ENCODE peak calls at places on chromosomes 7 and 10, in five cellular contexts. N, E, C, V and I are unnamed samples.
A peak's percentile ranks its signal among the peaks of the same experiment; 100 is the strongest.

GRCh38 chr7:37833107-37833817 is 15.1 kb upstream of the NME8 start:
- DNase-seq in N (no peak), E (no peak), C (peak; percentile 42), V (peak; percentile 48), I (peak; percentile 56)

GRCh38 chr7:40001649-40002048 is 51.6 kb downstream of the CDK13 start:
- DNase-seq in N (no peak), E (no peak), C (no peak), V (no peak), I (no peak)

GRCh38 chr10:52318822-52319464 is 4.9 kb downstream of the DKK1 start:
- DNase-seq in N (no peak), E (no peak), C (no peak), V (no peak), I (no peak)

GRCh38 chr7:95602421-95602820 is 6.1 kb upstream of the PDK4 start:
- DNase-seq in N (no peak), E (no peak), C (no peak), V (no peak), I (no peak)

GRCh38 chr10:70277396-70278030 is 6.3 kb downstream of the NPFFR1 start:
- DNase-seq in N (no peak), E (no peak), C (no peak), V (no peak), I (no peak)

GRCh38 chr10:125192620-125193019 is 32.3 kb upstream of the CTBP2 start:
- DNase-seq in N (peak; percentile 73), E (no peak), C (no peak), V (no peak), I (no peak)

GRCh38 chr10:105725007-105725406 is 1083.9 kb downstream of the SORCS3 start:
- DNase-seq in N (no peak), E (no peak), C (no peak), V (no peak), I (no peak)

GRCh38 chr7:26090927-26091519 is 61.0 kb upstream of the NFE2L3 start:
- DNase-seq in N (no peak), E (no peak), C (no peak), V (peak; percentile 62), I (peak; percentile 17)

GRCh38 chr7:136049818-136050461 is 72.8 kb upstream of the MTPN start:
- DNase-seq in N (no peak), E (no peak), C (no peak), V (no peak), I (no peak)

GRCh38 chr10:133127291-133128125 is 32.5 kb upstream of the KNDC1 start:
- DNase-seq in N (no peak), E (peak; percentile 9), C (peak; percentile 52), V (no peak), I (peak; percentile 65)

GRCh38 chr10:24722131-24722675 is 1.5 kb downstream of the ARHGAP21 start:
- DNase-seq in N (no peak), E (no peak), C (no peak), V (no peak), I (no peak)

GRCh38 chr7:18103436-18104218 is 76.0 kb upstream of the PRPS1L1 start:
- DNase-seq in N (no peak), E (no peak), C (no peak), V (no peak), I (no peak)

GRCh38 chr10:31374146-31374696 is 55.2 kb downstream of the ZEB1 start:
- DNase-seq in N (no peak), E (no peak), C (no peak), V (no peak), I (no peak)

GRCh38 chr10:13272164-13272571 is 27.7 kb downstream of the PHYH start:
- DNase-seq in N (no peak), E (peak; percentile 57), C (no peak), V (no peak), I (no peak)

GRCh38 chr7:141974831-141975230 is 1.3 kb upstream of the TAS2R38 start:
- DNase-seq in N (no peak), E (no peak), C (peak; percentile 30), V (no peak), I (peak; percentile 10)

GRCh38 chr10:103822052-103822716 is 33.2 kb downstream of the SH3PXD2A start:
- DNase-seq in N (no peak), E (no peak), C (no peak), V (no peak), I (no peak)